ENCODE peak calls at places on chromosome 3, in eight cellular contexts. R is left ventricle myocardium inferior; H is AML-193; C is islet precursor cell; I is stimulated activated CD4-positive, alpha-beta T cell treated with anti-CD3 and anti-CD28 coated beads, Interleukin-2, amount 100 ng/mL, for 48 hours; D is fibroblast of the aortic adventitia; K is adrenal gland; E is lung microvascular endothelial cell. P is an unnamed sample.

GRCh38 chr3:126558336-126559071 is at the start of gene C3orf22:
- DNase-seq in C (peak), H (no peak), D (no peak), E (no peak), I (no peak), K (no peak), R (no peak), P (no peak)

GRCh38 chr3:20683912-20684311 is 497.9 kb upstream of the SGO1 start:
- DNase-seq in K (no peak), I (no peak), E (no peak), H (no peak), D (peak), R (no peak), C (no peak), P (no peak)

GRCh38 chr3:69251078-69251805 is 128.8 kb upstream of the LMOD3 start:
- DNase-seq in K (no peak), I (no peak), R (no peak), D (no peak), C (peak), H (no peak), E (no peak), P (no peak)

GRCh38 chr3:67783281-67784250 is 129.2 kb upstream of the SUCLG2 start:
- DNase-seq in H (no peak), I (no peak), C (no peak), R (no peak), K (no peak), E (no peak), D (peak), P (no peak)

GRCh38 chr3:1019157-1019556 is 73.7 kb upstream of the CNTN6 start:
- DNase-seq in E (no peak), H (no peak), C (no peak), R (no peak), K (no peak), D (no peak), I (no peak), P (no peak)

GRCh38 chr3:105811518-105812193 is 57.2 kb downstream of the CBLB start:
- DNase-seq in K (no peak), E (no peak), I (no peak), R (no peak), H (peak), D (no peak), C (no peak), P (no peak)

GRCh38 chr3:141087071-141087824 is 36.1 kb downstream of the SPSB4 start:
- DNase-seq in C (peak), R (no peak), E (no peak), I (no peak), K (no peak), H (no peak), D (no peak), P (no peak)

GRCh38 chr3:151147299-151147698 is 55.7 kb downstream of the GPR171 start:
- DNase-seq in D (no peak), R (no peak), I (no peak), C (no peak), H (no peak), E (no peak), K (no peak), P (no peak)

GRCh38 chr3:141051641-141052569 is 758 bp downstream of the SPSB4 start:
- DNase-seq in E (peak), H (no peak), I (no peak), C (peak), K (no peak), D (peak), R (peak), P (no peak)

GRCh38 chr3:16670191-16670590 is 65.0 kb upstream of the DAZL start:
- DNase-seq in H (no peak), C (no peak), I (no peak), E (no peak), K (no peak), D (no peak), R (no peak), P (no peak)

GRCh38 chr3:131218196-131218595 is 163.4 kb upstream of the NUDT16 start:
- DNase-seq in H (no peak), D (no peak), C (peak), E (no peak), R (no peak), K (no peak), I (no peak), P (no peak)

GRCh38 chr3:49013738-49014660 is 4.4 kb downstream of the DALRD3 start:
- DNase-seq in E (peak), I (peak), D (no peak), C (peak), K (no peak), H (peak), R (no peak), P (no peak)